ENCODE peak calls at places on chromosomes 12 and 14, in six cellular contexts. V, P, Q, D, B and R are unnamed samples.

GRCh38 chr14:102907980-102908730 is 14.3 kb upstream of the AMN start:
- DNase-seq in V (no peak), P (no peak), Q (no peak), D (no peak), B (no peak), R (no peak)

GRCh38 chr14:74980398-74980745 is 22.3 kb upstream of the EIF2B2 start:
- DNase-seq in V (no peak), P (no peak), Q (no peak), D (no peak), B (peak), R (no peak)

GRCh38 chr12:50050410-50051280 is 6.8 kb upstream of the ASIC1 start:
- DNase-seq in V (no peak), P (peak), Q (no peak), D (no peak), B (peak), R (peak)

GRCh38 chr12:104456417-104456949 is at the start of gene CHST11:
- DNase-seq in V (peak), P (peak), Q (peak), D (peak), B (peak), R (peak)

GRCh38 chr12:91722072-91722471 is 423.6 kb downstream of the BTG1 start:
- DNase-seq in V (peak), P (no peak), Q (no peak), D (no peak), B (no peak), R (no peak)

GRCh38 chr12:105761075-105761474 is 377.7 kb downstream of the NUAK1 start:
- DNase-seq in V (peak), P (no peak), Q (no peak), D (no peak), B (no peak), R (no peak)

GRCh38 chr14:99189201-99189801 is 82.7 kb downstream of the BCL11B start:
- DNase-seq in V (no peak), P (no peak), Q (no peak), D (no peak), B (no peak), R (no peak)

GRCh38 chr14:75279153-75279738 is 618 bp downstream of the FOS start:
- DNase-seq in V (no peak), P (no peak), Q (peak), D (peak), B (peak), R (peak)

GRCh38 chr12:121334513-121335343 is 17.5 kb downstream of the ANAPC5 start:
- DNase-seq in V (peak), P (peak), Q (peak), D (peak), B (no peak), R (no peak)

GRCh38 chr14:21617614-21618013 is 17.1 kb downstream of the OR10G2 start:
- DNase-seq in V (no peak), P (no peak), Q (no peak), D (no peak), B (no peak), R (no peak)

GRCh38 chr14:21614245-21614644 is 20.5 kb downstream of the OR10G2 start:
- DNase-seq in V (no peak), P (no peak), Q (peak), D (no peak), B (no peak), R (no peak)

GRCh38 chr14:21612324-21612723 is 22.4 kb downstream of the OR10G2 start:
- DNase-seq in V (no peak), P (no peak), Q (no peak), D (no peak), B (no peak), R (no peak)
- TF ChIP-seq CTCF in V (no peak), P (no peak), Q (no peak), D (no peak), B (no peak), R (no peak)

DNA sequence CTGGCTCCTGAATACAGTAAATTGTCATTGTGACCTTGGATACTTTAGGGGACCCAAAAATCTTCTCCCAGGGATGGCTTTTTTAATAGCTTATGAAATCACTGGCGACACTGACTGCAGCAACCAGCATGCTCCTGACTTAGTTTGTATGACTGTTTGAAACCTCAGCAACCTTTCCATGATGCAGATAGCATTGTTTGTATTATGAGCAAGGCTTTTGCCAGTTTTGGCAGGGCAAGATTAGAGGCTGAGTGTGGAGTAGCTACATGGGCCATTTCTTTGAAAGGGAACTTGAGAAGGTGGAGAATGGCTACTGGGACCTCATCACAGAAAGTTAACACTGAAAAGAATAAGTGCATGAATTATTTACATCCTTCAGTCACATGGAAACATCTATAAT is 50.9 kb downstream of the SLC4A8 start:
- DNase-seq in V (no peak), P (no peak), Q (no peak), D (no peak), B (no peak), R (no peak)
- TF ChIP-seq CTCF in V (no peak), P (no peak), Q (no peak), D (no peak), B (no peak), R (no peak)

GRCh38 chr12:88093573-88093972 is 48.3 kb downstream of the CEP290 start:
- DNase-seq in V (no peak), P (no peak), Q (no peak), D (no peak), B (no peak), R (no peak)
- TF ChIP-seq CTCF in V (no peak), P (no peak), Q (no peak), D (no peak), B (no peak), R (no peak)

DNA sequence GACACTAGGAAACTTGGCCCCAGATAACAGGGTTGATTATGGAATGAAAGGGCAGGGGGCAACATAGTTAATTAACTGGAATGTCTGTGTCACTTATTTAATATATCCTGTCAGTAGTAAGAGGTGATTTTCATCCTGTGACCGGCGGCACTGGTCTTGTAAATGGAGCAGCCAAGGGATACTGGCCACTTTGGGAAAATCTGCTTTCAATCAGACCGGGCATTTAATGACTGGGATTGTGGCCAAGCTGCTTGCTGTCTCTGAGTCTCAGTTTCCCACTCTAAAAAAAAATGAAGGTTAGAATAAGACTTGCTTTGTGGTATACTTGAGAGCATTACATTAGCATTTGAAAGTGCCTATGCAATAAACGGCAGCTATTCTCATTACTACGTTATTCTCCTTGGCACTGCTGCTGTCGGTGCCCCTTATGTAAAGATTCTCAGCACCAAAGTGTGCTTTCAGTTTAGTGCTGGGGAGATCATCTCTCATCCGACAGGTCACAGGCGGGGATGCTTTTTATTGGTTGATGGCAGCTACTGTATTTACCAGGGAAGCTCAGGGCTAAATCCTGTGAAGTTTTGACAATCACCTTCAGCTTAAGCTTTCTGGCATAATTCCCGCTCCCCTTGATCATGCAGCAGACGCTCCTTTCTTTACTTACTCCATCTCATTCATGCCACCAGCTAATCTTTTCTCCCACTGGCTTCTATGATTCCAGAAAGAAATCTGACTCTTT is 162.1 kb downstream of the ESRRB start:
- DNase-seq in V (no peak), P (no peak), Q (no peak), D (no peak), B (no peak), R (peak)
- TF ChIP-seq CTCF in V (no peak), P (no peak), Q (no peak), D (no peak), B (no peak), R (no peak)

GRCh38 chr14:77653473-77653872 is 37.0 kb upstream of the SPTLC2 start:
- DNase-seq in V (no peak), P (no peak), Q (no peak), D (no peak), B (no peak), R (no peak)
- TF ChIP-seq CTCF in V (no peak), P (peak), Q (no peak), D (no peak), B (no peak), R (peak)

DNA sequence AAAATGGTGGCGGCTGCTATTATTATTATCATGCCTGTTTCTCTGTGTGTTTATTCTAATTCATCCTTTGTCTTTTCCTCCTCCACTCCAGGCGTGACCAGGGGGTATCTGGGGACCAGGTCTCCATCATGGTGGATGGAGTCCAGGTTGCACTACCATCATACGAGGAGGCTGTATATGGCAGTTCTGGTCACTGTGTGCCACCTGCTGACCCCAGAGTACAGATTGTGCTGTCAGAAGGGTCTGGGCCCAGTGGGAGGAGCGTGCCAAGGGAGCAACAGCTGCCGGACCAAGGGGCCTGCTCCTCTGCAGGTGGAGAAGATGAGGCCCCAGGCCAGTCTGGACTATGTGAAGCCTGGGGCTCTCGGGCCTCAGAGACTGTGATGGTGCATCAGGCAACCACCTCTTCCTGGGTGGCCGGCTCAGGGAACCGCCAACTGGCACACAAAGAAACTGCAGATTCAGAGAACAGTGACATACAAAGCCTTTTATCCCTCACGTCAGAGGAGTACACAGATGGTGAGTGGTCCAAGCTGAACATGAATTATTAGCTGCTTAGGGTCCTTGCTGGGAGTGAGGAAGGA is 58.3 kb upstream of the SRSF5 start:
- DNase-seq in V (peak), P (no peak), Q (no peak), D (peak), B (no peak), R (peak)
- TF ChIP-seq CTCF in V (no peak), P (no peak), Q (no peak), D (peak), B (no peak), R (peak)

GRCh38 chr14:73589128-73589527 is 2.5 kb upstream of the ACOT4 start:
- DNase-seq in V (no peak), P (no peak), Q (no peak), D (no peak), B (no peak), R (no peak)

GRCh38 chr14:73594491-73594890 is 2.8 kb downstream of the ACOT4 start:
- DNase-seq in V (no peak), P (no peak), Q (no peak), D (no peak), B (no peak), R (no peak)

DNA sequence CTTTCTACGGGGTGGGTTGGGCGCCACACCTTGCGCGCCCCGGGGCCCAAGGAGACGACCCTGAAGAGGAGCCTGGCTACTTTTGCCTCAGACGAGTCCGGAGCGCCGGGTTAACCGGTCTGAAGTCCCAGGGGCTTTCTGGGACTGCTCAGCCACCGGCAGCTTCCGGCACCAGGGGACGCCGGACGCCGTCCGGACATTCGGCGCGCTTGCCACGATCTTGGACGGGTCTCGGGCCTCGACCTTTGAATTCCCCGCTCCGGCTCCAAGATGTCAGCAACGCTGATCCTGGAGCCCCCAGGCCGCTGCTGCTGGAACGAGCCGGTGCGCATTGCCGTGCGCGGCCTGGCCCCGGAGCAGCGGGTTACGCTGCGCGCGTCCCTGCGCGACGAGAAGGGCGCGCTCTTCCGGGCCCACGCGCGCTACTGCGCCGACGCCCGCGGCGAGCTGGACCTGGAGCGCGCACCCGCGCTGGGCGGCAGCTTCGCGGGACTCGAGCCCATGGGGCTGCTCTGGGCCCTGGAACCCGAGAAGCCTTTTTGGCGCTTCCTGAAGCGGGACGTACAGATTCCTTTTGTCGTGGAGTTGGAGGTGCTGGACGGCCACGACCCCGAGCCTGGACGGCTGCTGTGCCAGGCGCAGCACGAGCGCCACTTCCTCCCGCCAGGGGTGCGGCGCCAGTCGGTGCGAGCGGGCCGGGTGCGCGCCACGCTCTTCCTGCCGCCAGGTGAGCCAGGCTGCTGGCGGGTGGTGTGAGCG is at the start of gene ACOT4:
- DNase-seq in V (no peak), P (peak), Q (no peak), D (peak), B (no peak), R (no peak)
- TF ChIP-seq CTCF in V (no peak), P (no peak), Q (no peak), D (no peak), B (no peak), R (no peak)

DNA sequence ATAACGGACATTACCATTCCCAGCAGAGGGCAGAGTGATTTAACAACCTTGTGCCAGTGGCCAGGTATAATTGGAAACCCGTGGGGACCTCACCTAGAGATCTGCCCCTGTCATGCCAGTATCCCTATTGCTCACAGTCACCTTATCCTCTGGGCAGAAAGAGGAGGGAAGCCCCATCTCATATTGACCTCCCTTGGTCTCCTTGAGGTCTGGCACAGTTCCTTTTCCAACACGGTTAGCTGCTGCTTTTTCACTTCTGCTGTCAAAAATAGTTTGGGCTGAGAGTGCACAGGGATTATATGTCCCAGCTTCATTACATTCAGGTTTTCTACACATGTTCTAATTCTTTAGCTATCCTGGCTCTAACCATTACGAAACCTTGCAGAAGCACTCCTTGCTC is 111.6 kb upstream of the MIS18BP1 start:
- DNase-seq in V (no peak), P (no peak), Q (no peak), D (no peak), B (no peak), R (no peak)
- TF ChIP-seq CTCF in V (no peak), P (no peak), Q (no peak), D (no peak), B (no peak), R (no peak)

DNA sequence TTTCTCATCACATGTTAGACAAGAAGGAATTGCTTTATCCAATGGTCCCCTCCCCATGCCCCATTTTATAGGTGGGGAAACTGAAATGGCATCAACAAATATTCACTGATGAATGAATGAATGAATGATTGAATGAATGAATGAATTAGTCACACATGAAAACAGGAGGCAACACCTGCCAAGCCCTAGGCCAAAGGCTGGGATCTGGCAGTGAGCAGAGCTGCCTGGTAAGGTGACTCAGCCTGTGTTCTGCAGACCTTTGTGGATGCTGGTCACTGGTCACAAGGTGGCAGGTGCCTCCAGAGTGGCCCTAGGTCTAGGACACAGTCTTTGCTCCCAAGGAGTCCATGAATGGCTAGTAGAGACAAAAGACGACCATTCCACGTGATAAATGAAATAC is 188.4 kb downstream of the RBM19 start:
- DNase-seq in V (no peak), P (no peak), Q (no peak), D (no peak), B (no peak), R (no peak)
- TF ChIP-seq CTCF in V (no peak), P (no peak), Q (no peak), D (no peak), B (no peak), R (no peak)

GRCh38 chr12:6539276-6540134 is 5.2 kb downstream of the GAPDH start:
- DNase-seq in V (peak), P (no peak), Q (no peak), D (no peak), B (no peak), R (no peak)

GRCh38 chr12:6541371-6542165 is 7.3 kb downstream of the GAPDH start:
- DNase-seq in V (no peak), P (no peak), Q (no peak), D (no peak), B (no peak), R (no peak)

GRCh38 chr12:6538420-6539275 is 4.3 kb downstream of the GAPDH start:
- DNase-seq in V (peak), P (no peak), Q (no peak), D (no peak), B (no peak), R (no peak)

GRCh38 chr12:6542209-6543009 is 8.1 kb downstream of the GAPDH start:
- DNase-seq in V (no peak), P (no peak), Q (no peak), D (peak), B (no peak), R (no peak)

GRCh38 chr12:6540181-6540877 is 6.0 kb downstream of the GAPDH start:
- DNase-seq in V (peak), P (peak), Q (peak), D (peak), B (peak), R (no peak)
- TF ChIP-seq CTCF in V (no peak), P (no peak), Q (no peak), D (no peak), B (no peak), R (no peak)